ENCODE peak calls at places on chromosomes 13 and 19, in eight cellular contexts. B is aorta, K is fibroblast of villous mesenchyme, Q is astrocyte of the spinal cord, Z is mesendoderm, N is AG10803, U is endodermal cell, J is GM23248. L is an unnamed sample.

GRCh38 chr13:79647518-79647917 is 166.6 kb downstream of the NDFIP2 start:
- DNase-seq in B (no peak), K (no peak), Q (no peak), Z (no peak), N (no peak), U (no peak), J (no peak), L (no peak)

GRCh38 chr19:38134538-38135149 is 89.4 kb downstream of the DPF1 start:
- DNase-seq in B (no peak), K (peak), Q (peak), Z (peak), N (peak), U (peak), J (peak), L (peak)

GRCh38 chr13:44921931-44922758 is 67.1 kb downstream of the NUFIP1 start:
- DNase-seq in B (peak), K (peak), Q (peak), Z (no peak), N (peak), U (no peak), J (peak), L (peak)

GRCh38 chr19:5792224-5792623 is 1.3 kb upstream of the DUS3L start:
- DNase-seq in B (no peak), K (peak), Q (no peak), Z (no peak), N (peak), U (no peak), J (no peak), L (no peak)

GRCh38 chr13:107376393-107377085 is 808.6 kb upstream of the ARGLU1 start:
- DNase-seq in B (no peak), K (no peak), Q (peak), Z (no peak), N (no peak), U (no peak), J (peak), L (no peak)

GRCh38 chr13:53250272-53250875 is 221.8 kb downstream of the OLFM4 start:
- DNase-seq in B (no peak), K (peak), Q (peak), Z (peak), N (peak), U (no peak), J (peak), L (peak)

GRCh38 chr13:23447927-23448326 is 14.4 kb upstream of the SACS start:
- DNase-seq in B (no peak), K (peak), Q (no peak), Z (no peak), N (peak), U (no peak), J (peak), L (no peak)

GRCh38 chr19:11256189-11256588 is 6.1 kb downstream of the DOCK6 start:
- DNase-seq in B (no peak), K (peak), Q (no peak), Z (no peak), N (peak), U (no peak), J (no peak), L (peak)

GRCh38 chr13:23146811-23147245 is 34.0 kb upstream of the SGCG start:
- DNase-seq in B (no peak), K (no peak), Q (no peak), Z (no peak), N (no peak), U (no peak), J (peak), L (no peak)

GRCh38 chr19:31149306-31149975 is 199.8 kb downstream of the TSHZ3 start:
- DNase-seq in B (no peak), K (no peak), Q (no peak), Z (no peak), N (peak), U (no peak), J (peak), L (no peak)

GRCh38 chr13:102868366-102868936 is 22.6 kb downstream of the ERCC5 start:
- DNase-seq in B (no peak), K (no peak), Q (no peak), Z (no peak), N (peak), U (no peak), J (peak), L (no peak)

GRCh38 chr19:33029746-33030303 is 34.9 kb downstream of the RHPN2 start:
- DNase-seq in B (no peak), K (peak), Q (no peak), Z (no peak), N (no peak), U (no peak), J (no peak), L (no peak)

GRCh38 chr13:57063007-57063406 is 77.7 kb upstream of the PRR20A start:
- DNase-seq in B (no peak), K (no peak), Q (no peak), Z (peak), N (no peak), U (peak), J (no peak), L (no peak)

GRCh38 chr13:31930901-31931522 is 100.6 kb upstream of the FRY start:
- DNase-seq in B (no peak), K (no peak), Q (no peak), Z (peak), N (no peak), U (no peak), J (no peak), L (no peak)

GRCh38 chr19:35623327-35624010 is 5.4 kb upstream of the RBM42 start:
- DNase-seq in B (peak), K (no peak), Q (no peak), Z (no peak), N (no peak), U (no peak), J (no peak), L (no peak)

GRCh38 chr19:37991841-37992248 is 84.8 kb downstream of the SIPA1L3 start:
- DNase-seq in B (no peak), K (no peak), Q (no peak), Z (peak), N (no peak), U (peak), J (peak), L (no peak)

GRCh38 chr19:54137913-54138776 is 583 bp downstream of the CNOT3 start:
- DNase-seq in B (no peak), K (no peak), Q (no peak), Z (peak), N (no peak), U (peak), J (peak), L (no peak)

GRCh38 chr13:39036212-39036611 is 1.7 kb downstream of the PROSER1 start:
- DNase-seq in B (no peak), K (peak), Q (peak), Z (peak), N (peak), U (no peak), J (peak), L (peak)

GRCh38 chr19:49366110-49366509 is 2.4 kb downstream of the DKKL1 start:
- DNase-seq in B (no peak), K (no peak), Q (no peak), Z (no peak), N (no peak), U (no peak), J (no peak), L (no peak)

GRCh38 chr19:46015080-46015960 is 7.5 kb downstream of the PGLYRP1 start:
- DNase-seq in B (peak), K (peak), Q (peak), Z (peak), N (peak), U (peak), J (peak), L (peak)

GRCh38 chr13:51923983-51924539 is 62.3 kb downstream of the CCDC70 start:
- DNase-seq in B (no peak), K (no peak), Q (no peak), Z (peak), N (no peak), U (peak), J (peak), L (peak)

GRCh38 chr13:38308736-38309135 is 40.9 kb upstream of the UFM1 start:
- DNase-seq in B (no peak), K (peak), Q (peak), Z (no peak), N (peak), U (no peak), J (peak), L (peak)

GRCh38 chr19:51366050-51366998 is at the start of gene ETFB:
- DNase-seq in B (peak), K (peak), Q (peak), Z (peak), N (peak), U (peak), J (peak), L (peak)

GRCh38 chr13:33392794-33393371 is 107.3 kb upstream of the STARD13 start:
- DNase-seq in B (no peak), K (no peak), Q (no peak), Z (no peak), N (no peak), U (no peak), J (no peak), L (no peak)

GRCh38 chr13:25906211-25906661 is 145.6 kb downstream of the SHISA2 start:
- DNase-seq in B (no peak), K (no peak), Q (no peak), Z (no peak), N (no peak), U (no peak), J (no peak), L (no peak)

GRCh38 chr13:109647046-109647445 is 139.3 kb downstream of the IRS2 start:
- DNase-seq in B (no peak), K (peak), Q (peak), Z (no peak), N (peak), U (no peak), J (peak), L (peak)

GRCh38 chr19:2863818-2864217 is 3.3 kb upstream of the ZNF556 start:
- DNase-seq in B (no peak), K (no peak), Q (no peak), Z (no peak), N (no peak), U (no peak), J (no peak), L (no peak)

GRCh38 chr19:50547385-50548190 is 20.6 kb downstream of the LRRC4B start:
- DNase-seq in B (no peak), K (no peak), Q (no peak), Z (no peak), N (no peak), U (peak), J (no peak), L (no peak)

GRCh38 chr19:18434411-18435184 is 3.3 kb downstream of the ISYNA1 start:
- DNase-seq in B (no peak), K (no peak), Q (no peak), Z (no peak), N (no peak), U (peak), J (peak), L (no peak)

GRCh38 chr19:48363500-48363809 is 285 bp downstream of the TMEM143 start:
- DNase-seq in B (no peak), K (no peak), Q (no peak), Z (no peak), N (no peak), U (no peak), J (no peak), L (no peak)

GRCh38 chr19:48365602-48366001 is 1.4 kb downstream of the SYNGR4 start:
- DNase-seq in B (no peak), K (no peak), Q (no peak), Z (no peak), N (no peak), U (no peak), J (no peak), L (no peak)

GRCh38 chr19:48362716-48363499 is 832 bp downstream of the TMEM143 start:
- DNase-seq in B (peak), K (peak), Q (peak), Z (peak), N (peak), U (peak), J (peak), L (peak)

GRCh38 chr19:48363810-48364563 is at the start of the genes SYNGR4 and TMEM143:
- DNase-seq in B (peak), K (peak), Q (peak), Z (peak), N (peak), U (peak), J (peak), L (peak)

DNA sequence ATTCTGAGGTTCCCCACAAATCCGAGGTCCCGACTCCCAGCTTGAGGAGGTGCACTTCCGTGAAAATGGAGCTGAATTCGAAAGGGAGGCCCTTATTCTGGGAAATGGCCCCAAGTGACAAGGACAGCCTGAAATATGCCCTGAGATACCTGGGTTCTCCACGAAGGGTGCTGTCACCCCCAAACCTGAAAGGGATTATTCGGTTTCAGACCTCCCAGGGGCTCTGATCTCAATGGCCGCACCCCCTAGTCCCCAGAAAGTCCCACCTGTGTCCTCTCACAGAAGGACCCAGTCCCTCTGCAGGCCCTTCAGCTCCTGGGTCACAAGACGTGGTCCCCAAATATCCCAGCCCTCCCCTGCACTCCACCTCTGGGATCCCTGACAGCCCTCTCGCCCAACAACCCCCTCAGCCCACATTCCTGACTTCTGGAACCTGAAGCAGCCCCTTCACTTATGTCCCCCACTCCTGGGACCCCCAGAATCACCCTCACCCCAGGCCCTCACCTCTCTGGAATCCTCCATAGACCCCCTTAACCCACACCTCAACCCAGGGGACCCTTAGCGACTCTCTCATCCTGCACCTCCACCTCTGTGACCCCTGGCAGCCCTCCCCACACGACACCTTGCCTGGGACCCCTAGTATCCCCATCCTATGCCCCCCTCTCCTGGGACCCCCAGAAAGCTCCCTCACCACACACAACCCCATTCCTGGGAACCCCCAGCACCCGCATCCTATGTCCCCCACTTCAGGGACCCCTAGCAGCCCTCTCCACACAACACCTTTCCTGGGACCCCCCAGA is 597 bp downstream of the SYNGR4 start:
- DNase-seq in B (no peak), K (no peak), Q (no peak), Z (no peak), N (no peak), U (no peak), J (no peak), L (no peak)
- H3K4me3 ChIP-seq in B (no peak), K (peak), Q (peak), Z (no peak), N (peak), U (peak), J (peak), L (peak)

GRCh38 chr13:111281751-111282311 is 38.6 kb upstream of the TEX29 start:
- DNase-seq in B (no peak), K (peak), Q (peak), Z (no peak), N (peak), U (no peak), J (peak), L (peak)

GRCh38 chr13:111282425-111282824 is 38.0 kb upstream of the TEX29 start:
- DNase-seq in B (no peak), K (no peak), Q (no peak), Z (no peak), N (no peak), U (peak), J (no peak), L (no peak)

GRCh38 chr13:111280226-111280625 is 40.2 kb upstream of the TEX29 start:
- DNase-seq in B (no peak), K (no peak), Q (no peak), Z (no peak), N (no peak), U (peak), J (no peak), L (no peak)

GRCh38 chr13:111279253-111279652 is 41.2 kb upstream of the TEX29 start:
- DNase-seq in B (no peak), K (no peak), Q (no peak), Z (no peak), N (no peak), U (no peak), J (no peak), L (no peak)

GRCh38 chr13:111280666-111281577 is 39.5 kb upstream of the TEX29 start:
- DNase-seq in B (no peak), K (peak), Q (peak), Z (no peak), N (peak), U (no peak), J (peak), L (peak)
- H3K4me3 ChIP-seq in B (no peak), K (no peak), Q (no peak), Z (no peak), N (no peak), U (no peak), J (no peak), L (no peak)

GRCh38 chr19:42324655-42325307 is 654 bp upstream of the MEGF8 start:
- DNase-seq in B (no peak), K (no peak), Q (no peak), Z (no peak), N (no peak), U (peak), J (no peak), L (no peak)

GRCh38 chr19:42325896-42326771 is 699 bp downstream of the MEGF8 start:
- DNase-seq in B (peak), K (no peak), Q (no peak), Z (peak), N (no peak), U (peak), J (peak), L (no peak)

GRCh38 chr19:42326969-42327368 is 1.5 kb downstream of the MEGF8 start:
- DNase-seq in B (no peak), K (no peak), Q (no peak), Z (no peak), N (no peak), U (no peak), J (no peak), L (no peak)

GRCh38 chr19:42323852-42324654 is 1.4 kb upstream of the MEGF8 start:
- DNase-seq in B (no peak), K (no peak), Q (no peak), Z (peak), N (no peak), U (peak), J (peak), L (no peak)

GRCh38 chr19:42325308-42325895 is at the start of gene MEGF8:
- DNase-seq in B (peak), K (peak), Q (peak), Z (peak), N (peak), U (peak), J (peak), L (peak)
- H3K4me3 ChIP-seq in B (peak), K (peak), Q (peak), Z (peak), N (peak), U (peak), J (peak), L (peak)

DNA sequence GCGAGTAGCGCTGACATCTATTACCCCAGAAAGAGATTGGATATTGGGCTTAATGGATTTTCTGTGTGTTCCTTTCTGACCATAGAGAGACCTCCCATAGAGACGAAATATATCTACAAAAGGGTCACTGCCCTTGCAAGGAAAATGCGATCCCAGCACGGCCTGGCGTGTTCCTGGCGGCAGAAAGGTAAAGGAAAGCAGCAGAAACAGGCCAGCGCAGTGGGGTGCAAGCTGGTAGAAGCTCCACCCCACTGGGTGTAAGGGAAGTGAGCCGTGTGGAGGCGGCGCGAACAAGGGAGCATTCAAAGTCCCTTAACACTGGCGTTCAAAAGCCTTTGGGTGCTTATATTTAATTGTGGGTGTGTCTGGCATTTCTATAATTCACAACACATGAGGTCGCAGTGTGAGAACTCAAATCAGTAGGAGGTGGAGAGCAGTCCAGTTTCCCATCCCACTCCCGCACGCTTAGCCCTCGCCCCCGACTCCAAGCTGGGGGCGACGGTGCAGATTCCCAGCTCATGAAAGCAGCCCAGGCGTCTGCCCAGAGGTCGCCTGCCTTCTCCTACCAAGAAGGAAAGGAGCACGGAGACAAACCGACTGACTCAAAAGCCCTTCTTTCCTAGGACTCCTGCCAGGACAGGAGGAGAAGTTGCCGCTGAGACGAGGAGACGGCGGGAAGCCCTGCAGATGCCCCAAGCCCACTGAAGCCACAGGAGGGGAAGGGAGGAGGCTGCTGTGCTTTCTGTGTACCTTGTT is 478.4 kb downstream of the FOXO1 start:
- DNase-seq in B (no peak), K (peak), Q (peak), Z (no peak), N (no peak), U (peak), J (peak), L (no peak)
- H3K4me3 ChIP-seq in B (no peak), K (no peak), Q (no peak), Z (no peak), N (no peak), U (no peak), J (no peak), L (no peak)

GRCh38 chr19:44304659-44305193 is at the start of gene ZNF235:
- DNase-seq in B (peak), K (peak), Q (peak), Z (peak), N (peak), U (peak), J (peak), L (peak)

GRCh38 chr19:44305457-44305856 is 632 bp upstream of the ZNF235 start:
- DNase-seq in B (no peak), K (no peak), Q (no peak), Z (no peak), N (no peak), U (no peak), J (no peak), L (no peak)

GRCh38 chr19:44303976-44304568 is 753 bp downstream of the ZNF235 start:
- DNase-seq in B (no peak), K (peak), Q (peak), Z (peak), N (peak), U (peak), J (peak), L (peak)

GRCh38 chr19:44306283-44306682 is 1.5 kb upstream of the ZNF235 start:
- DNase-seq in B (no peak), K (no peak), Q (no peak), Z (no peak), N (no peak), U (no peak), J (no peak), L (no peak)

GRCh38 chr19:44303305-44303704 is 1.5 kb downstream of the ZNF235 start:
- DNase-seq in B (no peak), K (no peak), Q (no peak), Z (peak), N (no peak), U (no peak), J (peak), L (no peak)
- H3K4me3 ChIP-seq in B (no peak), K (peak), Q (no peak), Z (no peak), N (peak), U (peak), J (peak), L (no peak)

L was measured in mesenchymal stem cell.